ENCODE peak calls at places on chromosomes 4 and X, in six cellular contexts. Q is AG10803, F is left lung, D is psoas muscle, Y is heart left ventricle, O is ovary. B is an unnamed sample.

GRCh38 chr4:185656467-185656890 is 121.2 kb upstream of the PDLIM3 start:
- DNase-seq in Q (peak), F (peak), D (peak), Y (peak), O (peak), B (no peak)

GRCh38 chr4:2260336-2261109 is 1.4 kb downstream of the MXD4 start:
- DNase-seq in Q (no peak), F (peak), D (peak), Y (peak), O (peak), B (no peak)

GRCh38 chr4:2811830-2812599 is 19.1 kb downstream of the SH3BP2 start:
- DNase-seq in Q (peak), F (peak), D (peak), Y (peak), O (peak), B (no peak)

GRCh38 chrX:154750301-154751120 is at the start of gene GAB3:
- DNase-seq in Q (no peak), F (no peak), D (peak), Y (no peak), O (no peak), B (no peak)

GRCh38 chr4:17385403-17385802 is 126.5 kb downstream of the QDPR start:
- DNase-seq in Q (peak), F (no peak), D (no peak), Y (peak), O (no peak), B (peak)

GRCh38 chrX:71976753-71977152 is 66.1 kb downstream of the NHSL2 start:
- DNase-seq in Q (peak), F (no peak), D (no peak), Y (no peak), O (no peak), B (peak)

GRCh38 chr4:150911326-150911725 is 103.8 kb downstream of the LRBA start:
- DNase-seq in Q (no peak), F (no peak), D (no peak), Y (no peak), O (no peak), B (no peak)

GRCh38 chrX:153460826-153461225 is 9.6 kb downstream of the HAUS7 start:
- DNase-seq in Q (peak), F (no peak), D (peak), Y (peak), O (peak), B (no peak)

GRCh38 chrX:78514852-78515251 is 144.3 kb downstream of the RTL3 start:
- DNase-seq in Q (no peak), F (no peak), D (no peak), Y (no peak), O (no peak), B (no peak)

GRCh38 chr4:122480023-122480422 is 23.5 kb upstream of the IL2 start:
- DNase-seq in Q (peak), F (no peak), D (no peak), Y (peak), O (no peak), B (no peak)

GRCh38 chrX:42524374-42524773 is 253.6 kb downstream of the PPP1R2C start:
- DNase-seq in Q (peak), F (no peak), D (no peak), Y (no peak), O (no peak), B (peak)

GRCh38 chr4:948101-948935 is 16.1 kb downstream of the TMEM175 start:
- DNase-seq in Q (no peak), F (peak), D (peak), Y (no peak), O (peak), B (no peak)

GRCh38 chr4:946103-946450 is 13.8 kb downstream of the TMEM175 start:
- DNase-seq in Q (no peak), F (no peak), D (no peak), Y (no peak), O (peak), B (no peak)

GRCh38 chr4:946517-947471 is 14.5 kb downstream of the TMEM175 start:
- DNase-seq in Q (no peak), F (no peak), D (peak), Y (no peak), O (peak), B (no peak)

GRCh38 chr4:947491-947971 is 15.3 kb downstream of the TMEM175 start:
- DNase-seq in Q (no peak), F (no peak), D (peak), Y (no peak), O (peak), B (no peak)

DNA sequence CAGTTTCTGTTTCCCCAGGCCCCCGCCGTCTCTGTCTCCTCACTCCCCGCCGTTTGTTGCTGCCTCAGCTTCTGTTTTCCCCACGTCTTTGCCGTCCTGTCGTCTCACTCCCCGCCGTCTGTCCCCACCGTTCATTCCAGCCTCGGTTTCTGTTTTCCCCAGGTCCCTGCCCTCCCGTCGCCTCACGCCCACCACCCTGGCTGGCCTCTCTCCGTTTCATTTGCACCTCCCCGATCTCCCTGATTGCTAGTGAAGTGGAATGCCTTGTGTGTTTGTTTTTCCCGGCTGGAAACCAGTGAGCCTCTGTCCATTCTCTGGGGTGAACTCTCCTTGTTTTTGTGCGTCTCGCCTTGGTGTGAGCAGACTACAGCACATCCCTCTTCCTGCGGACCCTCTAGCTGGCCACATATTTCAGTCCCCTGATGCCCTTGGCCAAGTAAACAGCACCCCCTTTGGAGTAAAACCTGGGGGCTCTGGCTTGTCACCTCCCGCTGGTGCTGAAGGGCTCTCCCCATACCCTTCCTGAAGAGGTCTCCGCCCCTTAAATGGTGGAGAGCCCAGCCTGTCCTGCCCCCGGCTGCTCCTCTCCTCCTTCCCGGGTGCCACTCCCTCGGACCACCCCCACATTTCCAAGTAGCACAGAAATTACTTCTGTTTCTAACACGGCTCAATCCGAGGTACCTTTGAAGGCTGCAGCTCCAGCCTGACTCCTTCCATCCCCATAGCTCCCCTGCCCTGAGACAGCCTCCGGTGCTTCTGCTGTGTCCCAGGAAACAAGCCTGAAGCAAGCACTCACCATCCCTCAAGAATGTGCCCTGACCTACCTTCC is 13.2 kb downstream of the TMEM175 start:
- DNase-seq in Q (no peak), F (no peak), D (peak), Y (no peak), O (peak), B (no peak)
- H3K4me3 ChIP-seq in Q (no peak), F (no peak), D (no peak), Y (no peak), O (no peak), B (no peak)

DNA sequence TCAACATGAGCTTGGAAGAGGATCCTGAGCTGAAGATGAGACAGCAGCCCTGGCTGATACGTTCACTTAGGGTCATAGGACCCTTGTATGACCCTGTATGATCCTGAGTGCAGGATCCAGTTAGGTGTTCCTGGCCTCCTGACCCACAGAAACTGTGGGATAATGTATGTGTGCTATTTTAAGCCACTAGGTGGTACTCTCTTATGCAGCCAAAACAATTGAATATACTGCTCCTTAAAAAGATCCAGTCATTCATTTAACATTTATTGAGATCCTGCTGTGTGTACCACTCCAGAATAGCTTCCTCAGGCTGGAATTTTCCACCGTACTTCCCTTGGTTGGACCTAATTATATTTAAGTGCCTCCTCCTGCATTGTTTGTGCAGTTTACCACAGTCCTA is 167.1 kb downstream of the AMELX start:
- DNase-seq in Q (no peak), F (no peak), D (no peak), Y (no peak), O (no peak), B (no peak)
- TF ChIP-seq CTCF in Q (no peak), F (no peak), D (no peak), Y (no peak), O (no peak), B (peak)

GRCh38 chrX:15158350-15158735 is 111.5 kb downstream of the ASB9 start:
- DNase-seq in Q (no peak), F (no peak), D (no peak), Y (no peak), O (no peak), B (no peak)
- H3K4me3 ChIP-seq in Q (no peak), F (no peak), D (no peak), Y (no peak), O (no peak), B (no peak)

DNA sequence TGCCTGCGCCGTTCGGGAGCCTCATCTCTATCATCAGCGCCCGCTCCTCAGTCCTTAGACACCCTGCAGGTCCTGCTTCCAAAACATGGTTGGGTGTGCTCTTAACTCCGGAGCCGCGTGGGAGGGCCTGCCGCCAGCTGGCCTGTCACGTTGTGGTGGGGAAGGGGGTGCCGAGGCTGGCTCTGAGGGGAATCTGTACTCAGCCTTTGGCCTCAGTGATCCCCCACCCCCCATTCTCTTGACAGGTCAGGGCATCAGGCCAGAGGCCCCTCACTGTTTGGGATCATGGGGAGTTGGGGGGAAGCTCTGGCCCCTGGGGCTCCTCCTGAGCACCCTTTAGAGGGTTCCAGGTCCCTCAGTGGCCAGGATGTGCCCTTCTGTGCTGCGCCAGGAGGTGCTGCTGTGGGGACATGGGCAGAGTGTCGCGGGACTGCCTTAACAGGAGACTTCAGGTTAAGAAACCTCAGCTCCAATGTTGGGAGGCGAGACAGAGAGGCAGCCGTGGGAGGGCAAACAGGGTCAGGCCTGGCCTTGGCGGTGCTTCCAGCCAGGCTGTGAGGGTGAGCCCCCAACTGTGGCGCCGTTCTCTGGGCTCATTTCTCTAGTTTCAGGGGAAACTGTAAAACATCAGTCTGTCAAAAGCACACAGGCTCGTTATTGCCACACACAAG is 33.5 kb downstream of the TRMT44 start:
- DNase-seq in Q (no peak), F (no peak), D (no peak), Y (no peak), O (peak), B (no peak)
- TF ChIP-seq CTCF in Q (no peak), F (no peak), D (no peak), Y (no peak), O (no peak), B (no peak)

GRCh38 chr4:5712517-5712916 is 1.5 kb downstream of the EVC start:
- DNase-seq in Q (peak), F (no peak), D (no peak), Y (no peak), O (no peak), B (no peak)
- H3K4me3 ChIP-seq in Q (peak), F (peak), D (no peak), Y (no peak), O (no peak), B (peak)

GRCh38 chrX:38332505-38332904 is 5.2 kb upstream of the RPGR start:
- DNase-seq in Q (no peak), F (no peak), D (no peak), Y (no peak), O (no peak), B (no peak)

GRCh38 chrX:38336538-38337240 is 9.4 kb upstream of the RPGR start:
- DNase-seq in Q (no peak), F (no peak), D (no peak), Y (no peak), O (no peak), B (no peak)

DNA sequence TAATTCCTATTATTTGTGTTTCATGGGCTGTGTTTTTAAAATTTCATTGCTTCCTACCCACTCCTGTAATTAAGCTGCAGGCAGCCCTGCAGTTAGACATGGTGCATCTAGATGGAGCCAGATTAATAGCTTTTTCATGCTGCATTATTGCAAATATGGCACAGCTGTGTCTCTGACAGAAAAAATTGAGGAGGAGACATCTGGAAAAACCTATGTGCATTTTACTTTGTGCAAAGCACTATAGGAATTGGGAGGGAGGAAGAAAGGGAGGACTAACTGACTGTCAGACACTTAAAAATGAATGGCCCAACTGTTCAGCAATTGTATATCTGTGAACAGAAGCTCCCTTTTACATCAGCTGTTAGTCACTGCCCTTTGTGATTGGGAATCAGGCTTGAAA is 8.1 kb upstream of the RPGR start:
- DNase-seq in Q (no peak), F (no peak), D (no peak), Y (no peak), O (no peak), B (no peak)
- TF ChIP-seq CTCF in Q (peak), F (no peak), D (no peak), Y (no peak), O (no peak), B (peak)

B was measured in epithelial cell of proximal tubule.